ENCODE peak calls at places on chromosomes 5 and 9, in eight cellular contexts. M is AG09309; J is left cardiac atrium; I is vagina; O is CD4-positive, alpha-beta T cell; E is stimulated activated CD8-positive, alpha-beta memory T cell treated with anti-CD3 and anti-CD28 coated beads, Interleukin-15, amount 100 ng/mL, for 1 hour; V is stimulated activated CD4-positive, alpha-beta T cell treated with anti-CD3 and anti-CD28 coated beads, TNF-alpha, amount 100 ng/mL, for 4 hours; Z is pulmonary artery endothelial cell. T is an unnamed sample.

GRCh38 chr5:17189381-17190036 is 27.9 kb upstream of the BASP1 start:
- DNase-seq in M (no peak), J (peak), I (no peak), O (peak), E (peak), V (peak), Z (peak), T (peak)

GRCh38 chr9:87064311-87064710 is 117.0 kb upstream of the GAS1 start:
- DNase-seq in M (no peak), J (no peak), I (no peak), O (no peak), E (no peak), V (no peak), Z (no peak), T (no peak)

GRCh38 chr9:114273461-114273881 is 49.4 kb upstream of the ORM1 start:
- DNase-seq in M (no peak), J (peak), I (peak), O (no peak), E (no peak), V (no peak), Z (no peak), T (no peak)

GRCh38 chr9:106324596-106325280 is 538.2 kb upstream of the ZNF462 start:
- DNase-seq in M (no peak), J (no peak), I (no peak), O (no peak), E (no peak), V (no peak), Z (no peak), T (no peak)

GRCh38 chr5:50770441-50770840 is 104.0 kb downstream of the PARP8 start:
- DNase-seq in M (no peak), J (no peak), I (no peak), O (no peak), E (no peak), V (no peak), Z (no peak), T (no peak)

GRCh38 chr9:120841930-120842684 is 615 bp downstream of the PSMD5 start:
- DNase-seq in M (no peak), J (no peak), I (no peak), O (no peak), E (no peak), V (no peak), Z (no peak), T (no peak)

GRCh38 chr5:15495026-15495425 is 5.0 kb upstream of the FBXL7 start:
- DNase-seq in M (no peak), J (no peak), I (no peak), O (no peak), E (no peak), V (no peak), Z (no peak), T (no peak)

GRCh38 chr5:116900793-116901192 is 326.2 kb upstream of the SEMA6A start:
- DNase-seq in M (no peak), J (no peak), I (no peak), O (no peak), E (no peak), V (no peak), Z (no peak), T (no peak)

GRCh38 chr9:86945868-86946711 is 1.2 kb downstream of the GAS1 start:
- DNase-seq in M (no peak), J (peak), I (no peak), O (peak), E (peak), V (peak), Z (no peak), T (peak)

GRCh38 chr5:177040814-177041410 is 18.4 kb downstream of the ZNF346 start:
- DNase-seq in M (peak), J (no peak), I (no peak), O (no peak), E (no peak), V (no peak), Z (no peak), T (no peak)

GRCh38 chr9:96441798-96442445 is 8.0 kb upstream of the HABP4 start:
- DNase-seq in M (no peak), J (no peak), I (no peak), O (no peak), E (no peak), V (no peak), Z (no peak), T (peak)

GRCh38 chr9:4346111-4346510 is 46.2 kb upstream of the GLIS3 start:
- DNase-seq in M (no peak), J (no peak), I (no peak), O (no peak), E (no peak), V (no peak), Z (no peak), T (no peak)

GRCh38 chr5:60945760-60946253 is 802 bp downstream of the NDUFAF2 start:
- DNase-seq in M (no peak), J (no peak), I (peak), O (peak), E (peak), V (no peak), Z (no peak), T (peak)

GRCh38 chr5:87829214-87829551 is 416.5 kb upstream of the CCNH start:
- DNase-seq in M (no peak), J (peak), I (no peak), O (no peak), E (no peak), V (no peak), Z (no peak), T (no peak)

GRCh38 chr5:179509239-179509638 is 41.1 kb upstream of the RUFY1 start:
- DNase-seq in M (no peak), J (no peak), I (no peak), O (no peak), E (no peak), V (no peak), Z (no peak), T (no peak)

GRCh38 chr9:84404095-84404686 is 63.6 kb upstream of the SLC28A3 start:
- DNase-seq in M (no peak), J (no peak), I (no peak), O (no peak), E (no peak), V (no peak), Z (no peak), T (peak)

GRCh38 chr5:24005384-24005783 is 498.0 kb downstream of the PRDM9 start:
- DNase-seq in M (no peak), J (no peak), I (no peak), O (no peak), E (no peak), V (no peak), Z (no peak), T (no peak)

GRCh38 chr5:131164161-131164930 is 710 bp downstream of the HINT1 start:
- DNase-seq in M (peak), J (peak), I (no peak), O (peak), E (peak), V (peak), Z (no peak), T (peak)

GRCh38 chr9:137317021-137317978 is 15.2 kb upstream of the NRARP start:
- DNase-seq in M (no peak), J (peak), I (no peak), O (no peak), E (no peak), V (no peak), Z (no peak), T (no peak)

GRCh38 chr5:121741156-121741555 is 110.5 kb upstream of the FTMT start:
- DNase-seq in M (no peak), J (no peak), I (no peak), O (no peak), E (no peak), V (no peak), Z (no peak), T (no peak)

GRCh38 chr5:72498284-72498683 is 8.9 kb downstream of the ZNF366 start:
- DNase-seq in M (no peak), J (no peak), I (no peak), O (no peak), E (no peak), V (no peak), Z (no peak), T (no peak)

GRCh38 chr9:121992571-121993212 is 100.4 kb downstream of the TTLL11 start:
- DNase-seq in M (peak), J (peak), I (no peak), O (peak), E (no peak), V (no peak), Z (peak), T (peak)

GRCh38 chr9:84278131-84278530 is 62.4 kb downstream of the SLC28A3 start:
- DNase-seq in M (no peak), J (no peak), I (no peak), O (no peak), E (no peak), V (no peak), Z (no peak), T (no peak)

GRCh38 chr5:58930520-58930919 is 347.6 kb downstream of the RAB3C start:
- DNase-seq in M (no peak), J (no peak), I (no peak), O (no peak), E (no peak), V (no peak), Z (no peak), T (no peak)

GRCh38 chr9:72365525-72366256 is 683 bp upstream of the ZFAND5 start:
- DNase-seq in M (peak), J (peak), I (peak), O (peak), E (peak), V (peak), Z (peak), T (peak)